ENCODE peak calls at places on chromosomes 4 and X, in ten cellular contexts. L is uterus; E is BJ; F is HCT116; J is NB4; A is WERI-Rb-1; G is pancreas; O is endodermal cell; V is CD8-positive, alpha-beta T cell; P is OCI-LY7. M is an unnamed sample.
A peak's percentile ranks its signal among the peaks of the same experiment; 100 is the strongest.

GRCh38 chr4:152102184-152103000 is 341.6 kb upstream of the GATB start:
- DNase-seq in L (no peak), E (peak; percentile 9), F (peak; percentile 23), J (no peak), A (no peak), G (no peak), O (no peak), V (no peak), P (no peak), M (no peak)

GRCh38 chr4:94169803-94170372 is 37.8 kb upstream of the SMARCAD1 start:
- DNase-seq in L (no peak), E (no peak), F (no peak), J (no peak), A (no peak), G (no peak), O (no peak), V (no peak), P (no peak), M (no peak)

GRCh38 chrX:84974803-84975202 is 28.9 kb upstream of the APOOL start:
- DNase-seq in L (no peak), E (no peak), F (no peak), J (no peak), A (no peak), G (no peak), O (no peak), V (no peak), P (no peak), M (no peak)

GRCh38 chr4:16206848-16207247 is 19.4 kb downstream of the TAPT1 start:
- DNase-seq in L (no peak), E (no peak), F (no peak), J (peak; percentile 47), A (no peak), G (no peak), O (peak; percentile 59), V (no peak), P (no peak), M (no peak)

GRCh38 chr4:139666735-139667266 is 1.2 kb downstream of the MGST2 start:
- DNase-seq in L (no peak), E (no peak), F (no peak), J (peak; percentile 42), A (peak; percentile 52), G (peak; percentile 62), O (no peak), V (no peak), P (peak; percentile 42), M (no peak)

GRCh38 chr4:3724319-3725231 is 41.6 kb upstream of the ADRA2C start:
- DNase-seq in L (no peak), E (no peak), F (no peak), J (no peak), A (peak; percentile 88), G (no peak), O (peak; percentile 72), V (no peak), P (no peak), M (no peak)

GRCh38 chr4:138097912-138098600 is 144.1 kb downstream of the SLC7A11 start:
- DNase-seq in L (no peak), E (no peak), F (no peak), J (no peak), A (no peak), G (no peak), O (no peak), V (no peak), P (peak; percentile 35), M (no peak)

GRCh38 chr4:6403400-6403685 is 69.1 kb downstream of the PPP2R2C start:
- DNase-seq in L (no peak), E (no peak), F (no peak), J (no peak), A (peak; percentile 40), G (no peak), O (no peak), V (no peak), P (no peak), M (no peak)

GRCh38 chr4:151691639-151692442 is 69.0 kb downstream of the GATB start:
- DNase-seq in L (no peak), E (no peak), F (no peak), J (no peak), A (no peak), G (no peak), O (no peak), V (no peak), P (no peak), M (no peak)

GRCh38 chr4:45580306-45580705 is 543.5 kb downstream of the GABRG1 start:
- DNase-seq in L (no peak), E (no peak), F (no peak), J (no peak), A (no peak), G (no peak), O (no peak), V (no peak), P (no peak), M (no peak)

GRCh38 chr4:182354867-182355266 is 111.7 kb downstream of the TENM3 start:
- DNase-seq in L (no peak), E (no peak), F (no peak), J (no peak), A (no peak), G (no peak), O (no peak), V (no peak), P (no peak), M (peak; percentile 21)

GRCh38 chr4:141896687-141897086 is 260.3 kb downstream of the IL15 start:
- DNase-seq in L (no peak), E (no peak), F (no peak), J (no peak), A (no peak), G (no peak), O (no peak), V (no peak), P (no peak), M (no peak)

GRCh38 chrX:140495739-140496138 is 9.1 kb downstream of the SOX3 start:
- DNase-seq in L (no peak), E (no peak), F (no peak), J (no peak), A (no peak), G (no peak), O (no peak), V (no peak), P (no peak), M (no peak)

GRCh38 chrX:140492360-140492994 is 12.4 kb downstream of the SOX3 start:
- DNase-seq in L (no peak), E (no peak), F (no peak), J (no peak), A (no peak), G (no peak), O (no peak), V (no peak), P (no peak), M (no peak)
- TF ChIP-seq CTCF in L (no peak), E (no peak), F (no peak), J (no peak), A (no peak), G (no peak), O (no peak), V (no peak), P (no peak), M (no peak)

DNA sequence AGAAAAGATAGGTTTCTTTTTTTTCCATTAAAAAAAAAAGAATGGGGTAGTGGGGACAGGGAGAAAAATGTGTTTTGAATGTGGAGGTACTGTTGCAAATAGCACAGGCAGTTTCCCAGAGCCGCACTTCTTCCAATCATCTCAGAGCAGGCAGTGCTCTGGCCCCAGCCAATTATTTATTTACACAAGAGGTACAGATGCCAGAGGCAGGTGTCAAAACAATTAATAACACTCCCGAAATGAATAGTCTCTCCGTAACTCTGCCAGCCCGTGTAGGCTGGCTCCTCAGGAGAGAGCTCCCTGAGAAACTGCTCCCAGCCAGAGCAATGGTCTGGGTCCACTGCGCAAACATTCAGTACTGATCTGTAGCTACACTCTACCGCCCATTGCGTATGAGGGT is 130.8 kb upstream of the IL1RAPL2 start:
- DNase-seq in L (no peak), E (no peak), F (no peak), J (no peak), A (no peak), G (peak; percentile 12), O (no peak), V (no peak), P (no peak), M (no peak)
- H3K4me3 ChIP-seq in L (no peak overlapping the region), E (no peak overlapping the region), F (no peak overlapping the region), J (no peak overlapping the region), A (no peak overlapping the region), G (no peak overlapping the region), O (no peak overlapping the region), V (no peak overlapping the region), P (no peak overlapping the region), M (no peak overlapping the region)

GRCh38 chrX:140092121-140092520 is 126.8 kb upstream of the CXorf66 start:
- DNase-seq in L (no peak), E (no peak), F (no peak), J (no peak), A (no peak), G (no peak), O (peak; percentile 52), V (no peak), P (no peak), M (no peak)

GRCh38 chrX:140087865-140088264 is 122.5 kb upstream of the CXorf66 start:
- DNase-seq in L (no peak), E (no peak), F (no peak), J (peak; percentile 18), A (no peak), G (no peak), O (peak; percentile 45), V (no peak), P (no peak), M (no peak)

GRCh38 chrX:140088438-140088837 is 123.1 kb upstream of the CXorf66 start:
- DNase-seq in L (no peak), E (no peak), F (no peak), J (no peak), A (no peak), G (no peak), O (no peak), V (no peak), P (no peak), M (no peak)

GRCh38 chrX:140090800-140091275 is 125.5 kb upstream of the CXorf66 start:
- DNase-seq in L (no peak), E (no peak), F (no peak), J (no peak), A (no peak), G (no peak), O (peak; percentile 57), V (no peak), P (no peak), M (no peak)

GRCh38 chrX:140091276-140091886 is 126.1 kb upstream of the CXorf66 start:
- DNase-seq in L (peak; percentile 13), E (no peak), F (no peak), J (no peak), A (no peak), G (peak; percentile 13), O (peak; percentile 81), V (no peak), P (no peak), M (peak; percentile 26)
- TF ChIP-seq CTCF in L (no peak), E (no peak), F (no peak), J (no peak), A (no peak), G (no peak), O (peak; percentile 51), V (no peak), P (no peak), M (no peak)

DNA sequence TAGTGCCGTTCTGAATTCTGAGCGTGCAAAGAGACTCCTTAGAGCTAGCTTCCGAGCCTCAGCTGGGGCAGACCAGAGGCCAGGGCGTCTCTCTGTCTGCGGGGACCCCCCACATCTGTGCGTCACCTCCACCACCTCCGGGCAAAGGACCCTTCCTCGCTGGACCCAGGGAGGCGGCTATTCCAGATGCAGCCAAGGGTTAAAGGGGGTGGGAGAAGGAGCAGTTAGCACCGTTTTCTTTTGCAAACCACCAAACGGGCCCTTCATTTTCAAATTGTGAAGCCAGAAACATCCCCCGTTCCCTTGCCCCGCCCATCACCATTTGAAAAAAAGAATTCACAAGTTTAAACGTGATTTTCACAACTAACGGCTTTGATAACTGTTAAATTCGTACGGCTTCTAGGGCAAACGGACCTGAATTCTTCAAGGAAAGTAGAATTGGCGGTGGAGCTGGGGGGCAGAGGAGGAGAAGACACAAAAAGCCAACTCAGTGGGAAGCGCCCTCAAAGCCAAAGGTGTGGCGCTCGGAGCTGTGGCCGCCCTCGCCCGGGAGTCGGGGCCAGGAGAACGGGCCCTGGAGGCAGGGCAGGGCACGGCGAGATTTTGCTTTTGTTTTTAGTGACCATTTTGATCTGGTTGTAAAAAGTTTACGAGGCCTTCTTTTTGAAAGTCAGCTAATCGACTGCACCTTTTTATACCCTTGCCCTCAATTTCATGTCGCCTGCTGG is 3.3 kb upstream of the PDGFRA start:
- DNase-seq in L (peak; percentile 24), E (no peak), F (no peak), J (no peak), A (no peak), G (no peak), O (peak; percentile 71), V (no peak), P (no peak), M (no peak)
- H3K4me3 ChIP-seq in L (peak overlapping the region; percentile 59), E (peak overlapping the region; percentile 92), F (no peak overlapping the region), J (no peak overlapping the region), A (no peak overlapping the region), G (peak overlapping the region; percentile 8), O (peak overlapping the region; percentile 84), V (peak overlapping the region; percentile 37), P (no peak overlapping the region), M (no peak overlapping the region)